ENCODE peak calls at places on chromosomes 5 and 9, in four cellular contexts. A is small intestine, T is left cardiac atrium, M is fibroblast of villous mesenchyme. N is an unnamed sample.

GRCh38 chr9:133731876-133732321 is 6.3 kb downstream of the SARDH start:
- DNase-seq in A (peak; percentile 26), T (peak; percentile 36), M (peak; percentile 32), N (no peak)

GRCh38 chr5:143837306-143837848 is 25.4 kb downstream of the HMHB1 start:
- DNase-seq in A (peak; percentile 22), T (no peak), M (peak; percentile 70), N (no peak)

GRCh38 chr5:120817044-120817985 is 353.2 kb downstream of the PRR16 start:
- DNase-seq in M (peak; percentile 29), A (no peak), T (no peak), N (no peak)

GRCh38 chr5:175378444-175379028 is 65.4 kb downstream of the DRD1 start:
- DNase-seq in T (no peak), A (no peak), M (peak; percentile 90), N (no peak)

GRCh38 chr5:95163079-95163478 is 121.8 kb downstream of the MCTP1 start:
- DNase-seq in M (no peak), A (no peak), T (no peak), N (no peak)

GRCh38 chr9:35303567-35303966 is 141.8 kb downstream of the UNC13B start:
- DNase-seq in M (no peak), A (no peak), T (no peak), N (no peak)

GRCh38 chr9:34072868-34073590 is 24.3 kb upstream of the UBAP2 start:
- DNase-seq in A (peak; percentile 93), T (no peak), M (peak; percentile 89), N (peak; percentile 28)

GRCh38 chr9:18474778-18475177 is 825 bp downstream of the ADAMTSL1 start:
- DNase-seq in M (peak; percentile 80), A (no peak), T (no peak), N (no peak)

GRCh38 chr9:37952731-37953130 is 48.8 kb upstream of the SLC25A51 start:
- DNase-seq in A (no peak), M (peak; percentile 77), T (no peak), N (no peak)

GRCh38 chr9:110316255-110316921 is 21.3 kb downstream of the TXNDC8 start:
- DNase-seq in T (no peak), A (peak; percentile 27), M (peak; percentile 34), N (no peak)

GRCh38 chr9:99299214-99300102 is 77.4 kb downstream of the SEC61B start:
- DNase-seq in T (no peak), A (no peak), M (peak; percentile 24), N (no peak)

GRCh38 chr9:26904671-26905070 is 12.1 kb upstream of the CAAP1 start:
- DNase-seq in A (no peak), M (no peak), T (no peak), N (no peak)

GRCh38 chr9:127626752-127627493 is 14.8 kb downstream of the STXBP1 start:
- DNase-seq in M (peak; percentile 18), A (no peak), T (no peak), N (no peak)

GRCh38 chr5:160293901-160294561 is 18.3 kb downstream of the CCNJL start:
- DNase-seq in A (no peak), M (no peak), T (no peak), N (no peak)

GRCh38 chr5:72855821-72856220 is 39.4 kb downstream of the TNPO1 start:
- DNase-seq in T (no peak), A (no peak), M (peak; percentile 57), N (no peak)

GRCh38 chr5:89120719-89121118 is 237.7 kb upstream of the MEF2C start:
- DNase-seq in A (peak; percentile 2), M (peak; percentile 1), T (peak; percentile 17), N (peak; percentile 44)

GRCh38 chr9:1235650-1236401 is 185.7 kb downstream of the DMRT2 start:
- DNase-seq in A (no peak), M (no peak), T (no peak), N (no peak)